ENCODE peak calls at places on chromosomes 4 and X, in seven cellular contexts. B is thyroid gland, R is tibial nerve, D is psoas muscle, F is upper lobe of right lung, E is MM.1S, Z is brain microvascular endothelial cell. G is an unnamed sample.
A peak's percentile ranks its signal among the peaks of the same experiment; 100 is the strongest.

GRCh38 chr4:140839396-140839795 is 83.2 kb upstream of the TBC1D9 start:
- DNase-seq in E (no peak), Z (no peak), D (no peak), F (no peak), B (no peak), R (no peak), G (no peak)

GRCh38 chrX:110171442-110171841 is 146.4 kb downstream of the AMMECR1 start:
- DNase-seq in R (no peak), Z (no peak), D (no peak), F (no peak), B (no peak), E (no peak), G (no peak)

GRCh38 chrX:46617906-46618305 is 44.3 kb downstream of the CHST7 start:
- DNase-seq in R (no peak), B (no peak), E (no peak), F (no peak), Z (no peak), D (no peak), G (no peak)

GRCh38 chr4:146054676-146055075 is 116.1 kb upstream of the ZNF827 start:
- DNase-seq in Z (no peak), E (no peak), R (no peak), F (no peak), D (no peak), B (no peak), G (no peak)

GRCh38 chrX:120271218-120271617 is 20.6 kb downstream of the ZBTB33 start:
- DNase-seq in R (no peak), D (no peak), F (no peak), E (no peak), B (peak; percentile 62), Z (no peak), G (no peak)

GRCh38 chr4:119299221-119300071 is 22.5 kb downstream of the FABP2 start:
- DNase-seq in Z (no peak), B (no peak), R (no peak), F (no peak), E (peak; percentile 68), D (no peak), G (no peak)

GRCh38 chr4:74540193-74540592 is 95.3 kb downstream of the AREG start:
- DNase-seq in B (no peak), D (no peak), Z (no peak), F (no peak), E (no peak), R (no peak), G (no peak)

GRCh38 chrX:22081475-22082092 is 49.5 kb downstream of the PHEX start:
- DNase-seq in R (peak; percentile 48), D (peak; percentile 26), E (peak; percentile 50), F (peak; percentile 63), Z (peak; percentile 40), B (peak; percentile 45), G (peak; percentile 54)

GRCh38 chr4:155552180-155552579 is 114.5 kb upstream of the GUCY1A1 start:
- DNase-seq in F (no peak), R (no peak), E (no peak), Z (peak; percentile 9), B (no peak), D (no peak), G (no peak)

GRCh38 chr4:55442541-55442940 is 46.8 kb downstream of the TMEM165 start:
- DNase-seq in D (no peak), B (no peak), F (no peak), R (no peak), Z (no peak), E (no peak), G (no peak)

GRCh38 chrX:15465347-15465746 is 27.8 kb downstream of the PIR start:
- DNase-seq in B (no peak), R (peak; percentile 41), Z (no peak), D (no peak), E (no peak), F (no peak), G (peak; percentile 66)

GRCh38 chrX:15464704-15465103 is 28.4 kb downstream of the PIR start:
- DNase-seq in D (no peak), B (no peak), R (no peak), F (no peak), Z (no peak), E (no peak), G (no peak)

GRCh38 chrX:15469613-15470012 is 23.5 kb downstream of the PIR start:
- DNase-seq in B (no peak), Z (no peak), F (no peak), E (no peak), R (no peak), D (no peak), G (no peak)

GRCh38 chrX:15468036-15468435 is 25.1 kb downstream of the PIR start:
- DNase-seq in D (peak; percentile 18), F (no peak), Z (peak; percentile 20), R (peak; percentile 58), B (peak; percentile 8), E (no peak), G (peak; percentile 35)

GRCh38 chrX:15465896-15466651 is 27.1 kb downstream of the PIR start:
- DNase-seq in B (no peak), F (no peak), E (no peak), Z (no peak), R (no peak), D (no peak), G (no peak)
- TF ChIP-seq CTCF in B (no peak), F (no peak), E (no peak), Z (peak; percentile 15), R (no peak), D (no peak), G (no peak)

DNA sequence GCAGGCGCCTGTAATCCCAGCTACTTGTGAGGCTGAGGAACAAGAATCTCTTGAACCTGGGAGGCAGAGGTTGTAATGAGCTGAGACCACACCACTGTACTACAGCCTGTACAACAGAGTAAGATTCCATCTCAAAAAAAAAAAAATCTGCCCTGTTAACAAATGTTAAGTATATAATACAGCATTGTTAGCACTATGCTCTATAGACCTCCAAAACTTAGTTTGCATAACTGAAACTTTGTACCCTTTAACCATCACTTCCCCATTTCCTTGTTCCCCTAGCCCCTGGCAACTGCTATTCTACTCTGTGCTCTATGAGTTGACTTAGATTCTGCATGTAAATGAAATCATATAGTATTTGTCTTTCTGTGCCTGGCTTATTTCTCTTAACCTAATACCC is 76.7 kb downstream of the TAB3 start:
- DNase-seq in F (no peak), E (no peak), D (no peak), R (no peak), B (no peak), Z (no peak), G (no peak)
- H3K27ac ChIP-seq in F (no peak overlapping the region), E (no peak overlapping the region), D (no peak overlapping the region), R (no peak overlapping the region), B (no peak overlapping the region), Z (no peak overlapping the region), G (no peak overlapping the region)

GRCh38 chr4:58456727-58457384 is 1346.7 kb upstream of the IGFBP7 start:
- DNase-seq in D (no peak), E (no peak), F (no peak), B (no peak), Z (no peak), R (no peak), G (no peak)
- H3K4me3 ChIP-seq in D (no peak overlapping the region), E (no peak overlapping the region), F (no peak overlapping the region), B (no peak overlapping the region), Z (no peak overlapping the region), R (no peak overlapping the region), G (no peak overlapping the region)

DNA sequence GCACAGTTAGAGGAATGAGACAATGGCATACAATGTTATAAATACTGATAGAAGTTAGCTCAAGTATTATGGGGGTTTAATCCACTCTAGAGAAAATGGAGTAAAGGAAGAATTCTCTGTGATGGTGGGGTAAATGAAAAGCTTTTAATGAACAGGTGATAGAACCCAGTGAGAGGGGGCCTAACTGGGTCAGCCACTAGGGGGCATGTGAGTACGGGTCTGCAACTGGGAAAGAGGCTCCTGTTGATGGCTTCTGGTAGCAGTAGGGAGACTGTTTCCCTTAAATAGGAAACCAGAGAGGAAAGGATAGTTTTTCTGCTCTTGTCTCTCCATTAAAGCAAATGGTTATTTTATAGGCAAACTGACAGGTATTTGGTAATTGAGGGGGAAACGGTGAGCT is 132.8 kb upstream of the GPR101 start:
- DNase-seq in R (no peak), F (no peak), B (no peak), D (no peak), Z (no peak), E (peak; percentile 11), G (no peak)
- TF ChIP-seq CTCF in R (no peak), F (peak; percentile 13), B (no peak), D (no peak), Z (peak; percentile 15), E (peak; percentile 55), G (no peak)

GRCh38 chr4:1715002-1715761 is 3.1 kb upstream of the SLBP start:
- DNase-seq in B (no peak), D (no peak), Z (no peak), E (no peak), F (peak; percentile 60), R (no peak), G (no peak)
- H3K27ac ChIP-seq in B (no peak overlapping the region), D (peak overlapping the region; percentile 32), Z (no peak overlapping the region), E (no peak overlapping the region), F (no peak overlapping the region), R (peak overlapping the region; percentile 19), G (no peak overlapping the region)

GRCh38 chr4:169617306-169617705 is 3.1 kb upstream of the CLCN3 start:
- DNase-seq in F (no peak), Z (no peak), E (no peak), R (no peak), D (no peak), B (no peak), G (no peak)
- H3K4me3 ChIP-seq in F (no peak overlapping the region), Z (no peak overlapping the region), E (no peak overlapping the region), R (no peak overlapping the region), D (no peak overlapping the region), B (no peak overlapping the region), G (no peak overlapping the region)

GRCh38 chrX:135295238-135295943 is 13.9 kb upstream of the ETDC start:
- DNase-seq in R (peak; percentile 5), D (peak; percentile 25), E (peak; percentile 79), B (peak; percentile 32), Z (peak; percentile 31), F (peak; percentile 65), G (no peak)
- TF ChIP-seq CTCF in R (no peak), D (no peak), E (no peak), B (peak; percentile 10), Z (peak; percentile 47), F (peak; percentile 7), G (no peak)

G was measured in uterus.